ENCODE peak calls at places on chromosomes 3 and 15, in seven cellular contexts. W is NCI-H1105, I is A172, C is Peyer's patch, J is body of pancreas, P is psoas muscle, K is kidney glomerular epithelial cell. E is an unnamed sample.

GRCh38 chr3:133509482-133509881 is 64.0 kb upstream of the CDV3 start:
- DNase-seq in I (no peak), K (no peak), P (no peak), J (no peak), C (no peak), W (no peak), E (no peak)

GRCh38 chr3:11367116-11367781 is 95.1 kb downstream of the ATG7 start:
- DNase-seq in P (peak), I (no peak), C (no peak), K (no peak), W (no peak), J (no peak), E (no peak)

GRCh38 chr3:150296966-150297365 is 111.1 kb upstream of the TSC22D2 start:
- DNase-seq in C (no peak), I (no peak), J (no peak), K (no peak), W (no peak), P (no peak), E (no peak)

GRCh38 chr15:73633991-73634495 is 854 bp upstream of the NPTN start:
- DNase-seq in J (no peak), C (no peak), K (peak), I (peak), P (no peak), W (no peak), E (no peak)

GRCh38 chr15:83127547-83128150 is 20.2 kb downstream of the TM6SF1 start:
- DNase-seq in W (no peak), P (no peak), K (no peak), C (no peak), I (no peak), J (no peak), E (no peak)

GRCh38 chr3:196406806-196407470 is 25.3 kb downstream of the UBXN7 start:
- DNase-seq in W (no peak), K (peak), J (no peak), C (no peak), P (no peak), I (peak), E (no peak)

GRCh38 chr15:64379216-64379960 is 1.9 kb downstream of the PCLAF start:
- DNase-seq in C (no peak), J (no peak), P (no peak), W (no peak), K (no peak), I (no peak), E (no peak)

GRCh38 chr15:84633311-84634227 is 20.5 kb downstream of the WDR73 start:
- DNase-seq in C (peak), J (peak), I (no peak), P (peak), K (peak), W (peak), E (peak)

GRCh38 chr3:33089515-33089914 is 7.4 kb downstream of the GLB1 start:
- DNase-seq in P (no peak), C (no peak), I (no peak), K (no peak), J (no peak), W (no peak), E (no peak)

GRCh38 chr3:8845641-8846040 is 76.2 kb upstream of the OXTR start:
- DNase-seq in K (peak), W (no peak), J (no peak), C (no peak), P (no peak), I (peak), E (no peak)

GRCh38 chr15:66863382-66864085 is 161.5 kb downstream of the SMAD6 start:
- DNase-seq in P (no peak), C (no peak), K (no peak), W (no peak), J (no peak), I (no peak), E (no peak)

GRCh38 chr15:73368301-73369072 is at the start of gene HCN4:
- DNase-seq in I (no peak), J (no peak), C (no peak), P (no peak), W (peak), K (no peak), E (peak)

GRCh38 chr3:79178471-79178870 is 589.3 kb downstream of the ROBO1 start:
- DNase-seq in C (no peak), P (no peak), K (no peak), W (peak), J (no peak), I (no peak), E (no peak)

GRCh38 chr15:31482122-31482922 is 155.7 kb downstream of the KLF13 start:
- DNase-seq in P (no peak), K (no peak), C (no peak), I (no peak), J (no peak), W (no peak), E (no peak)

GRCh38 chr3:149299938-149300791 is 33.3 kb downstream of the TM4SF18 start:
- DNase-seq in K (peak), I (peak), J (peak), P (peak), W (peak), C (no peak), E (no peak)

GRCh38 chr3:33071181-33071580 is 25.8 kb downstream of the GLB1 start:
- DNase-seq in K (no peak), W (no peak), C (no peak), I (no peak), J (no peak), P (no peak), E (no peak)

GRCh38 chr15:89330119-89330518 is 4.5 kb downstream of the POLG start:
- DNase-seq in I (no peak), P (no peak), K (no peak), W (no peak), C (peak), J (no peak), E (no peak)

GRCh38 chr15:42385206-42385979 is 26.1 kb downstream of the CAPN3 start:
- DNase-seq in W (peak), J (no peak), P (no peak), C (no peak), K (peak), I (peak), E (peak)

GRCh38 chr15:96329403-96329981 is 1.0 kb upstream of the NR2F2 start:
- DNase-seq in I (peak), W (no peak), P (no peak), J (no peak), K (no peak), C (no peak), E (no peak)

GRCh38 chr3:129000742-129001100 is 383 bp upstream of the EFCC1 start:
- DNase-seq in W (no peak), I (no peak), C (no peak), J (no peak), K (no peak), P (no peak), E (peak)

GRCh38 chr3:158057666-158058065 is 48.6 kb downstream of the SHOX2 start:
- DNase-seq in P (no peak), J (no peak), K (no peak), I (no peak), C (no peak), W (no peak), E (no peak)

GRCh38 chr3:172939651-172940293 is 189.2 kb downstream of the ECT2 start:
- DNase-seq in J (no peak), P (no peak), W (no peak), K (peak), C (no peak), I (no peak), E (no peak)

GRCh38 chr3:113668015-113668414 is 28.4 kb downstream of the USF3 start:
- DNase-seq in W (no peak), K (peak), I (no peak), J (no peak), P (no peak), C (no peak), E (no peak)

GRCh38 chr3:39933986-39934693 is 124.7 kb downstream of the MYRIP start:
- DNase-seq in W (no peak), I (no peak), P (no peak), J (no peak), C (no peak), K (no peak), E (no peak)

GRCh38 chr3:81463761-81464160 is 297.7 kb downstream of the GBE1 start:
- DNase-seq in J (no peak), W (no peak), P (no peak), K (no peak), C (no peak), I (no peak), E (no peak)

GRCh38 chr3:160825311-160825800 is 69.3 kb downstream of the PPM1L start:
- DNase-seq in P (no peak), W (no peak), J (no peak), C (no peak), K (no peak), I (no peak), E (no peak)

GRCh38 chr3:52210550-52211046 is 12.6 kb downstream of the ALAS1 start:
- DNase-seq in P (no peak), W (no peak), C (no peak), I (no peak), J (no peak), K (no peak), E (no peak)

GRCh38 chr3:46093327-46093932 is 66.1 kb upstream of the XCR1 start:
- DNase-seq in P (no peak), I (no peak), J (no peak), W (no peak), K (no peak), C (no peak), E (no peak)

E was measured in WTC11.